ENCODE peak calls at places on chromosomes 4 and X, in four cellular contexts. One of them, this sample, is unnamed.

GRCh38 chrX:38332505-38332904 is 5.2 kb upstream of the RPGR start:
- DNase-seq in GM12892: no peak
- DNase-seq in GM12878: peak; percentile 26
- DNase-seq in K562: no peak
- DNase-seq in this sample: no peak

GRCh38 chr4:174928174-174928573 is 10.0 kb downstream of the ADAM29 start:
- DNase-seq in GM12892: no peak
- DNase-seq in K562: no peak
- DNase-seq in GM12878: peak; percentile 89
- DNase-seq in this sample: no peak

GRCh38 chr4:6443035-6444023 is 29.1 kb downstream of the PPP2R2C start:
- DNase-seq in GM12878: no peak
- DNase-seq in GM12892: no peak
- DNase-seq in K562: no peak
- DNase-seq in this sample: no peak

GRCh38 chrX:103629295-103630170 is 758 bp downstream of the TCEAL1 start:
- DNase-seq in GM12878: no peak
- DNase-seq in K562: peak; percentile 31
- DNase-seq in GM12892: no peak
- DNase-seq in this sample: no peak

GRCh38 chr4:40055873-40056721 is 553 bp upstream of the N4BP2 start:
- DNase-seq in GM12892: peak; percentile 47
- DNase-seq in GM12878: no peak
- DNase-seq in K562: peak; percentile 65
- DNase-seq in this sample: peak; percentile 50

GRCh38 chrX:134184936-134185335 is 52.0 kb upstream of the CCDC160 start:
- DNase-seq in GM12878: no peak
- DNase-seq in GM12892: no peak
- DNase-seq in K562: no peak
- DNase-seq in this sample: no peak

GRCh38 chr4:73853246-73853704 is at the start of gene PF4V1:
- DNase-seq in GM12892: no peak
- DNase-seq in GM12878: no peak
- DNase-seq in K562: no peak
- DNase-seq in this sample: no peak

GRCh38 chr4:81635747-81636146 is 164.0 kb upstream of the RASGEF1B start:
- DNase-seq in GM12892: no peak
- DNase-seq in K562: no peak
- DNase-seq in GM12878: peak; percentile 31
- DNase-seq in this sample: no peak

GRCh38 chrX:3268804-3269203 is 77.6 kb downstream of the MXRA5 start:
- DNase-seq in K562: no peak
- DNase-seq in GM12878: no peak
- DNase-seq in GM12892: no peak
- DNase-seq in this sample: no peak

GRCh38 chr4:111943796-111944203 is 201.5 kb upstream of the FAM241A start:
- DNase-seq in GM12892: peak; percentile 5
- DNase-seq in GM12878: no peak
- DNase-seq in K562: no peak
- DNase-seq in this sample: peak; percentile 17

GRCh38 chr4:142582340-142582739 is 263.8 kb downstream of the INPP4B start:
- DNase-seq in GM12892: no peak
- DNase-seq in K562: no peak
- DNase-seq in GM12878: no peak
- DNase-seq in this sample: no peak

GRCh38 chrX:124211312-124211942 is 121.0 kb upstream of the TEX13D start:
- DNase-seq in GM12878: no peak
- DNase-seq in K562: peak; percentile 17
- DNase-seq in GM12892: no peak
- DNase-seq in this sample: no peak

GRCh38 chr4:188002346-188002745 is 6.8 kb downstream of the ZFP42 start:
- DNase-seq in GM12878: no peak
- DNase-seq in K562: no peak
- DNase-seq in GM12892: no peak
- DNase-seq in this sample: no peak

GRCh38 chr4:168509786-168510185 is 12.9 kb downstream of the PALLD start:
- DNase-seq in GM12878: no peak
- DNase-seq in K562: no peak
- DNase-seq in GM12892: no peak
- DNase-seq in this sample: no peak

GRCh38 chr4:141654098-141654497 is 17.7 kb downstream of the IL15 start:
- DNase-seq in GM12892: no peak
- DNase-seq in GM12878: no peak
- DNase-seq in K562: no peak
- DNase-seq in this sample: no peak

GRCh38 chr4:118872181-118872580 is 16.5 kb upstream of the SYNPO2 start:
- DNase-seq in K562: no peak
- DNase-seq in GM12892: no peak
- DNase-seq in GM12878: no peak
- DNase-seq in this sample: no peak

GRCh38 chr4:184856277-184856609 is 30.5 kb upstream of the ACSL1 start:
- DNase-seq in K562: no peak
- DNase-seq in GM12892: no peak
- DNase-seq in GM12878: no peak
- DNase-seq in this sample: no peak

GRCh38 chr4:763922-764321 is 58.3 kb downstream of the PCGF3 start:
- DNase-seq in K562: no peak
- DNase-seq in GM12892: no peak
- DNase-seq in GM12878: no peak
- DNase-seq in this sample: no peak

GRCh38 chrX:1144293-1144692 is 68.2 kb downstream of the CRLF2 start:
- DNase-seq in K562: no peak
- DNase-seq in GM12892: no peak
- DNase-seq in GM12878: no peak
- DNase-seq in this sample: no peak

GRCh38 chr4:164081371-164081770 is 586.9 kb downstream of the TMA16 start:
- DNase-seq in GM12878: no peak
- DNase-seq in GM12892: no peak
- DNase-seq in K562: no peak
- DNase-seq in this sample: no peak

GRCh38 chr4:138911903-138912713 is 103.5 kb upstream of the NOCT start:
- DNase-seq in K562: no peak
- DNase-seq in GM12892: no peak
- DNase-seq in GM12878: no peak
- DNase-seq in this sample: no peak

GRCh38 chrX:144592036-144592435 is 655.3 kb upstream of the SPANXN1 start:
- DNase-seq in K562: no peak
- DNase-seq in GM12892: no peak
- DNase-seq in GM12878: no peak
- DNase-seq in this sample: no peak

GRCh38 chrX:129694805-129695204 is 40.0 kb upstream of the APLN start:
- DNase-seq in GM12892: no peak
- DNase-seq in K562: no peak
- DNase-seq in GM12878: no peak
- DNase-seq in this sample: no peak

GRCh38 chr4:165204462-165204830 is 2.9 kb upstream of the KLHL2 start:
- DNase-seq in GM12878: no peak
- DNase-seq in GM12892: no peak
- DNase-seq in K562: no peak
- DNase-seq in this sample: no peak

GRCh38 chr4:128517739-128518510 is 230.3 kb upstream of the PGRMC2 start:
- DNase-seq in GM12878: peak; percentile 94
- DNase-seq in K562: peak; percentile 69
- DNase-seq in GM12892: peak; percentile 41
- DNase-seq in this sample: peak; percentile 41

GRCh38 chr4:156109943-156110925 is 156.6 kb upstream of the CTSO start:
- DNase-seq in GM12892: no peak
- DNase-seq in K562: no peak
- DNase-seq in GM12878: no peak
- DNase-seq in this sample: no peak

GRCh38 chr4:98262431-98262830 is 1.2 kb downstream of the RAP1GDS1 start:
- DNase-seq in GM12892: no peak
- DNase-seq in GM12878: no peak
- DNase-seq in K562: no peak
- DNase-seq in this sample: no peak

GRCh38 chr4:87422104-87423052 is at the start of gene NUDT9:
- DNase-seq in K562: peak; percentile 91
- DNase-seq in GM12878: peak; percentile 64
- DNase-seq in GM12892: peak; percentile 65
- DNase-seq in this sample: peak; percentile 74
- TF ChIP-seq POLR2A in K562: peak; percentile 96
- TF ChIP-seq POLR2A in GM12878: peak; percentile 86
- TF ChIP-seq POLR2A in GM12892: peak; percentile 85
- TF ChIP-seq POLR2A in this sample: peak; percentile 76

GRCh38 chr4:48247878-48248558 is 21.6 kb downstream of the TEC start:
- DNase-seq in GM12878: no peak
- DNase-seq in K562: no peak
- DNase-seq in GM12892: no peak
- DNase-seq in this sample: no peak

GRCh38 chr4:48249378-48249777 is 20.3 kb downstream of the TEC start:
- DNase-seq in GM12878: no peak
- DNase-seq in GM12892: no peak
- DNase-seq in K562: no peak
- DNase-seq in this sample: no peak

GRCh38 chr4:48248559-48248953 is 21.1 kb downstream of the TEC start:
- DNase-seq in K562: no peak
- DNase-seq in GM12878: no peak
- DNase-seq in GM12892: no peak
- DNase-seq in this sample: no peak

GRCh38 chr4:48244665-48245064 is 25.0 kb downstream of the TEC start:
- DNase-seq in GM12892: no peak
- DNase-seq in GM12878: no peak
- DNase-seq in K562: no peak
- DNase-seq in this sample: no peak

DNA sequence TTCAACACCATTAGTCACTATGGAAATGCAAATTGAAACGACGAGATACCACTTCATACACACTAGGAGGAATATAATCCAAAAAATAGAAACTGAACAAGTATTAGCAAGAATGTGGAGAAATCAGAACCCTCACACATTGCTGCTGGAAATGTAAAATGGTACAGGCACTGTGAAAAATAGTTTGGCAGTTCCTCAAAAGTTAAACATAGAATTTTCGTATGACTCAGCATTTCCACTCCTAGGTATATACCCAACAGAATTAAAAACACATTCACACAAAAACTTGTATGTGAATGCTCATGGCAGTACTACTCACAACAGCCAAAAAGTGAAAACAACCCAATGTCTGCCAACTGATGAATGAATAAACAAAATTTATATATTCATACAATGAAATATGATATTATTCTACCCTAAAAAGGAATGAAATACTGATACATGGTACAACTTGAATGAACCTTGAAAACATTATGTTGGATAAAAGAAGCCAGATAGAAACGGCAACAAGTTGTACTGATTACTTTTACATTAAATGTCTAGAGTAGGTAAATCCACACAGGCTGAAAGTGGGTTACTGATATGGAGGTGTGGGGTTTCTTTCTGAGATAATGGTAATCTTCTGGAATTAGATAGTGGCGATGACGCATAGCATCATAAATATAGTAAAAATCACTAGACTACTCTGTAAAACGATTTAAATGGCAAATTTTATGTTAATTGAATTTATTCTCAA is 22.3 kb downstream of the TEC start:
- DNase-seq in GM12878: peak; percentile 51
- DNase-seq in K562: no peak
- DNase-seq in GM12892: no peak
- DNase-seq in this sample: no peak
- TF ChIP-seq TAF1 in GM12878: no peak
- TF ChIP-seq TAF1 in K562: no peak
- TF ChIP-seq TAF1 in GM12892: no peak
- TF ChIP-seq TAF1 in this sample: no peak

GRCh38 chr4:104491396-104491821 is 3.3 kb downstream of the CXXC4 start:
- DNase-seq in K562: peak; percentile 46
- DNase-seq in GM12892: no peak
- DNase-seq in GM12878: no peak
- DNase-seq in this sample: no peak

GRCh38 chr4:104494161-104494560 is 533 bp downstream of the CXXC4 start:
- DNase-seq in K562: no peak
- DNase-seq in GM12892: no peak
- DNase-seq in GM12878: no peak
- DNase-seq in this sample: no peak

GRCh38 chr4:104491826-104492771 is 2.6 kb downstream of the CXXC4 start:
- DNase-seq in K562: no peak
- DNase-seq in GM12878: peak; percentile 87
- DNase-seq in GM12892: no peak
- DNase-seq in this sample: no peak

GRCh38 chr4:104493071-104493831 is 1.4 kb downstream of the CXXC4 start:
- DNase-seq in GM12878: no peak
- DNase-seq in K562: no peak
- DNase-seq in GM12892: no peak
- DNase-seq in this sample: no peak

DNA sequence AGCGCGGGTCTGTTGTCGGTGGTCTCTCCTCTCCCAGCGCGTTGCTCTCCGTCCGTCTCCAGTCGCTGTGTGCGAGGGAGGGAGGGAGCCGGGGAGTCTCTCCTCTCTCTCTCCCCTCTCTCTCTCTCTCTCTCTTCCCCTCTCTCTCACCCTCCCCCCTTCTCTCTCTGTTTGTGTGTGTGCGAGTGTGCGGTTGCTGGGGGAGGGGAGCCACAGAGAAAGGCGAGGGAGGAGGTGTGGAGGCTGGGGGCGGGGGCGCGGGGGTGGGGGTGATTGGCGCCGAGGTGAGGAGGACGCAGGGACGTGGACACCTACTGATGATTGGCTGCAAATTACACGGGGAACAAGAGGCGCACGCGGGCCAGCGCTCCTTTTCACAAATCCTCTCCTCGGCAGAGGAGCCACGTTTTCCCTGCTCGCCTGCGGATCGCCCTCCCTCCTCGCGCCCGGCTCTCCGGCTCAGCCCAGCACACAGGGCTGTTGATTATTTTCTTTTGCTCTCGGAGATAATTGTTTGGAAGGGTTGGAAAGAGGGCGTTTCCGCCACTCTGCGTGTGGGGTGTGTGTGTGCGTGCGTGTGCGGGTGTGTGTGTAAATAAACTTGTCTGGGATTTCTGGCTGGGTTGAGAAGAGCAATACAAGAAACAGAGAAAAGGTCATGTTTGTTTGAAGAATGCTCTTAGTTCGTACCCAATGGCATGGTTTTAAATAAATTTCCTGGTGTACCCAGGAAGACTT is at the start of gene CXXC4:
- DNase-seq in GM12878: no peak
- DNase-seq in GM12892: no peak
- DNase-seq in K562: peak; percentile 35
- DNase-seq in this sample: peak; percentile 28
- TF ChIP-seq POLR2A in GM12878: peak; percentile 75
- TF ChIP-seq POLR2A in GM12892: peak; percentile 57
- TF ChIP-seq POLR2A in K562: no peak
- TF ChIP-seq POLR2A in this sample: peak; percentile 73

DNA sequence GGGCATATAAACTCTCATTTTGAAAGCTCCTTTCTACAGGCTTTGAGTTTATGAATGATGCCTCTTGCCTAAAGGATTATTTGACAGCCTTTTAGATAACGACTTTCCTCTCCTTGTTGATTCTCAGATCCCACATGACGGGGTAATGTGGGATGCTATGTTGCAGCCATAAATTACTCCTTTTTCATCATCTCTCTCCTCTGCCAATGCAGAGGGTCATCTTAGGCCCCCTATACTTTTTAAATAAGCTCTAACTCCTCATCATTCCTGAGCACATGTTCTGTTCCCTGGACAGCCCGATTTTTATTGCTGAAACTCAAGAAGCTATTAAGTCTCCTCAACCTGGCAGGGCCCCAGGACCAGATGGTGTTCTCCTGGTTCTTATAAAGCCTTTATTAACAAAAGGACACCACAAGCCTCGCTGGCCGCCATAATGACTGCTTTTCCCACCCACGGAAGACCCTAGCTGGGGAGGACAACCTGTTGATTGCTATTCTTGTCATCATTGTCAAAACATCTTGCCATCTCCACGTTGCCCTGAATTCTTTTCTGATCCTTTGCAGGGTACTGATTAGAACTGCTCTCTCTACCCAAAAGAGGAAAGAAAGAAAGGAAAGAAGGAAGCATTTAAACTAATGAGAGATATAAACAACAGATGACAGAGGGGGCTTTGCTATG is 150.7 kb downstream of the DHX15 start:
- DNase-seq in K562: no peak
- DNase-seq in GM12892: no peak
- DNase-seq in GM12878: no peak
- DNase-seq in this sample: no peak
- TF ChIP-seq TAF1 in K562: no peak
- TF ChIP-seq TAF1 in GM12892: no peak
- TF ChIP-seq TAF1 in GM12878: no peak
- TF ChIP-seq TAF1 in this sample: no peak

This sample was measured in GM12891.